ENCODE peak calls at places on chromosomes 16 and 17, in four cellular contexts. X is colonic mucosa, C is cardiac fibroblast, F is AG04449. L is an unnamed sample.

GRCh38 chr16:75320435-75320834 is 69.0 kb upstream of the BCAR1 start:
- DNase-seq in X (no peak), F (no peak), C (no peak), L (no peak)

GRCh38 chr17:39183045-39183444 is 14.4 kb downstream of the CACNB1 start:
- DNase-seq in C (no peak), F (no peak), X (no peak), L (no peak)

GRCh38 chr16:66940236-66940635 is 4.9 kb downstream of the CES2 start:
- DNase-seq in F (no peak), C (no peak), X (no peak), L (no peak)

GRCh38 chr17:77496401-77496801 is 355.6 kb downstream of the SEC14L1 start:
- DNase-seq in F (no peak), C (no peak), X (no peak), L (no peak)

GRCh38 chr16:75224281-75224680 is 5.5 kb downstream of the CTRB1 start:
- DNase-seq in F (no peak), C (no peak), X (no peak), L (no peak)

GRCh38 chr17:56545056-56545455 is 48.4 kb upstream of the NOG start:
- DNase-seq in F (no peak), C (no peak), X (no peak), L (no peak)

GRCh38 chr17:50793007-50793406 is 25.7 kb upstream of the ANKRD40CL start:
- DNase-seq in C (no peak), F (no peak), X (no peak), L (no peak)

GRCh38 chr17:45398800-45399199 is 33.9 kb downstream of the ARHGAP27 start:
- DNase-seq in X (no peak), F (no peak), C (no peak), L (no peak)

GRCh38 chr17:40224707-40225092 is 5.6 kb downstream of the WIPF2 start:
- DNase-seq in X (peak; percentile 26), F (no peak), C (peak; percentile 81), L (no peak)

GRCh38 chr16:67668495-67669157 is 2.0 kb downstream of the C16orf86 start:
- DNase-seq in F (no peak), C (no peak), X (no peak), L (no peak)

GRCh38 chr16:84854759-84855158 is 35.0 kb downstream of the CRISPLD2 start:
- DNase-seq in F (no peak), X (no peak), C (peak; percentile 52), L (peak; percentile 57)

GRCh38 chr17:7579001-7579838 is at the start of gene CD68:
- DNase-seq in X (peak; percentile 80), F (peak; percentile 59), C (peak; percentile 96), L (peak; percentile 70)
- TF ChIP-seq CTCF in X (no peak), F (no peak), C (no peak), L (no peak)

GRCh38 chr17:58184986-58185761 is 7.4 kb upstream of the EPX start:
- DNase-seq in F (no peak), X (no peak), C (no peak), L (no peak)
- TF ChIP-seq CTCF in F (no peak), X (no peak), C (no peak), L (no peak)

GRCh38 chr17:43846963-43847369 is at the start of gene CD300LG:
- DNase-seq in C (no peak), F (no peak), X (no peak), L (no peak)
- TF ChIP-seq CTCF in C (no peak), F (no peak), X (no peak), L (no peak)

DNA sequence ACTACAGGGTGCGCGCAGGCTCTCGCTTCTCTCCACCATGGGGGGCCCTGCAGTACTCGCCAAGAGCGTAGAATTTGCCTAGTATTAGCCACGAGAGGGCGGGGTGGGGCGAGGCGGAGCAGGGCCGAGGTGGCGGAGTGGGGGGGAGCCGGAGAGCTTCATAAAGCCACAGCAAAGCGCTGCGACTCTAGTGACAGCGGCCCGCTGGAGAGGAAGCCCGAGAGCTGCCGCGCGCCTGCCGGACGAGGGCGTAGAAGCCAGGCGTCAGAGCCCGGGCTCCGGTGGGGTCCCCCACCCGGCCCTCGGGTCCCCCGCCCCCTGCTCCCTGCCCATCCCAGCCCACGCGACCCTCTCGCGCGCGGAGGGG is at the start of gene TBX21:
- DNase-seq in X (peak; percentile 59), C (peak; percentile 14), F (no peak), L (no peak)
- TF ChIP-seq CTCF in X (no peak), C (no peak), F (peak; percentile 24), L (no peak)